ENCODE peak calls at places on chromosomes 12 and 14, in seven cellular contexts. M is effector memory CD4-positive, alpha-beta T cell; H is heart right ventricle; J is foreskin fibroblast; U is CD4-positive, alpha-beta memory T cell; E is spleen; S is IMR-90. W is an unnamed sample.
A peak's percentile ranks its signal among the peaks of the same experiment; 100 is the strongest.

GRCh38 chr14:92549853-92550244 is 36.3 kb downstream of the RIN3 start:
- DNase-seq in J (peak; percentile 70), M (no peak), S (peak; percentile 16), H (peak; percentile 63), E (no peak), U (no peak), W (no peak)

GRCh38 chr14:90500665-90501370 is 104.0 kb downstream of the CALM1 start:
- DNase-seq in U (no peak), S (no peak), E (peak; percentile 64), M (no peak), H (no peak), J (no peak), W (no peak)

GRCh38 chr14:32468955-32469354 is 139.9 kb downstream of the AKAP6 start:
- DNase-seq in M (no peak), H (no peak), E (no peak), S (peak; percentile 72), J (peak; percentile 87), U (no peak), W (no peak)

GRCh38 chr14:100748944-100749343 is 22.3 kb downstream of the DLK1 start:
- DNase-seq in M (no peak), H (no peak), E (peak; percentile 55), S (no peak), J (no peak), U (no peak), W (no peak)

GRCh38 chr14:29111554-29111953 is 345.0 kb downstream of the FOXG1 start:
- DNase-seq in U (no peak), S (no peak), J (no peak), E (no peak), H (no peak), M (no peak), W (no peak)

GRCh38 chr12:9727813-9728212 is 5.1 kb downstream of the CLECL1 start:
- DNase-seq in M (no peak), S (no peak), J (no peak), U (no peak), H (no peak), E (no peak), W (no peak)

GRCh38 chr14:100665518-100666032 is 61.1 kb upstream of the DLK1 start:
- DNase-seq in U (no peak), E (no peak), S (no peak), J (peak; percentile 56), M (no peak), H (no peak), W (no peak)

GRCh38 chr14:31950760-31951637 is 126.1 kb upstream of the ARHGAP5 start:
- DNase-seq in U (no peak), M (no peak), E (peak; percentile 80), H (peak; percentile 56), J (peak; percentile 73), S (peak; percentile 48), W (no peak)

GRCh38 chr12:77720258-77720657 is 110.4 kb upstream of the NAV3 start:
- DNase-seq in M (no peak), S (no peak), U (no peak), H (no peak), E (no peak), J (peak; percentile 24), W (no peak)

GRCh38 chr12:90024261-90024660 is 315.6 kb upstream of the ATP2B1 start:
- DNase-seq in J (peak; percentile 67), S (peak; percentile 42), H (no peak), E (no peak), U (no peak), M (no peak), W (no peak)

GRCh38 chr14:89826581-89826980 is 127.9 kb downstream of the EFCAB11 start:
- DNase-seq in H (no peak), M (no peak), E (no peak), S (peak; percentile 22), U (no peak), J (no peak), W (no peak)

GRCh38 chr12:30450226-30450625 is 245.4 kb downstream of the IPO8 start:
- DNase-seq in M (no peak), J (no peak), H (no peak), E (no peak), U (no peak), S (no peak), W (no peak)

GRCh38 chr12:12217018-12217359 is 49.9 kb downstream of the LRP6 start:
- DNase-seq in M (no peak), U (no peak), H (no peak), E (no peak), J (no peak), S (no peak), W (no peak)

GRCh38 chr12:114901316-114901715 is 217.3 kb upstream of the TBX3 start:
- DNase-seq in S (no peak), H (no peak), J (no peak), E (no peak), U (no peak), M (no peak), W (no peak)

GRCh38 chr12:645563-646071 is 17.6 kb downstream of the NINJ2 start:
- DNase-seq in E (no peak), U (no peak), S (peak; percentile 62), J (peak; percentile 71), H (no peak), M (no peak), W (no peak)

GRCh38 chr12:106304001-106304421 is 1.5 kb downstream of the TCP11L2 start:
- DNase-seq in H (no peak), M (no peak), J (peak; percentile 39), S (no peak), E (no peak), U (peak; percentile 44), W (no peak)

GRCh38 chr14:75879031-75879430 is 102.8 kb downstream of the TGFB3 start:
- DNase-seq in E (no peak), M (no peak), H (no peak), J (peak; percentile 86), S (peak; percentile 97), U (no peak), W (no peak)

GRCh38 chr14:99317231-99318090 is 45.5 kb upstream of the BCL11B start:
- DNase-seq in J (no peak), H (no peak), M (no peak), U (no peak), S (no peak), E (peak; percentile 41), W (no peak)

GRCh38 chr12:93855265-93855664 is 178.1 kb downstream of the CRADD start:
- DNase-seq in E (no peak), U (no peak), J (no peak), H (no peak), M (no peak), S (no peak), W (no peak)

GRCh38 chr12:114166360-114166759 is 200.2 kb upstream of the RBM19 start:
- DNase-seq in S (peak; percentile 60), U (no peak), M (no peak), E (no peak), H (no peak), J (peak; percentile 83), W (peak; percentile 50)

GRCh38 chr12:55727643-55728184 is 1.1 kb downstream of the CD63 start:
- DNase-seq in E (peak; percentile 83), H (peak; percentile 56), U (no peak), S (peak; percentile 61), J (peak; percentile 83), M (no peak), W (no peak)

GRCh38 chr12:20486233-20486632 is 117.9 kb downstream of the PDE3A start:
- DNase-seq in S (peak; percentile 40), H (no peak), U (no peak), E (no peak), J (peak; percentile 48), M (no peak), W (no peak)

GRCh38 chr12:132766380-132767085 is 4.9 kb upstream of the ANKLE2 start:
- DNase-seq in E (peak; percentile 80), J (no peak), M (no peak), H (peak; percentile 77), U (no peak), S (peak; percentile 27), W (no peak)

GRCh38 chr14:69685716-69686115 is 74.3 kb downstream of the SUSD6 start:
- DNase-seq in U (no peak), E (no peak), M (no peak), S (peak; percentile 58), J (peak; percentile 57), H (peak; percentile 69), W (no peak)

GRCh38 chr12:8722286-8722685 is 24.5 kb downstream of the RIMKLB start:
- DNase-seq in E (no peak), H (no peak), S (no peak), U (no peak), M (no peak), J (no peak), W (no peak)
- H3K4me3 ChIP-seq in E (no peak overlapping the region), H (no peak overlapping the region), S (no peak overlapping the region), U (no peak overlapping the region), M (no peak overlapping the region), J (no peak overlapping the region), W (no peak overlapping the region)

GRCh38 chr12:4817813-4818212 is 91.9 kb upstream of the KCNA1 start:
- DNase-seq in M (no peak), H (peak; percentile 20), J (no peak), S (no peak), E (no peak), U (no peak), W (no peak)
- H3K4me3 ChIP-seq in M (no peak overlapping the region), H (no peak overlapping the region), J (no peak overlapping the region), S (no peak overlapping the region), E (no peak overlapping the region), U (no peak overlapping the region), W (no peak overlapping the region)

GRCh38 chr12:92186038-92186470 is 40.4 kb upstream of the BTG1 start:
- DNase-seq in E (no peak), H (no peak), M (no peak), S (no peak), J (no peak), U (peak; percentile 61), W (no peak)

GRCh38 chr12:92183575-92183974 is 37.9 kb upstream of the BTG1 start:
- DNase-seq in E (no peak), S (no peak), M (no peak), J (no peak), U (no peak), H (no peak), W (no peak)

GRCh38 chr12:92188517-92189188 is 43.0 kb upstream of the BTG1 start:
- DNase-seq in S (no peak), M (no peak), J (no peak), E (no peak), U (no peak), H (no peak), W (no peak)

GRCh38 chr12:92185052-92185451 is 39.4 kb upstream of the BTG1 start:
- DNase-seq in H (no peak), E (no peak), S (no peak), U (peak; percentile 57), M (no peak), J (no peak), W (no peak)
- H3K4me3 ChIP-seq in H (no peak overlapping the region), E (no peak overlapping the region), S (no peak overlapping the region), U (no peak overlapping the region), M (no peak overlapping the region), J (no peak overlapping the region), W (no peak overlapping the region)

GRCh38 chr14:35365130-35366047 is 39.2 kb downstream of the NFKBIA start:
- DNase-seq in S (peak; percentile 92), J (peak; percentile 95), H (no peak), E (peak; percentile 82), M (no peak), U (no peak), W (no peak)
- H3K4me3 ChIP-seq in S (no peak overlapping the region), J (no peak overlapping the region), H (no peak overlapping the region), E (no peak overlapping the region), M (no peak overlapping the region), U (no peak overlapping the region), W (no peak overlapping the region)

GRCh38 chr12:116274552-116275375 is 2.7 kb downstream of the MED13L start:
- DNase-seq in M (no peak), E (no peak), J (no peak), H (no peak), U (no peak), S (no peak), W (no peak)
- H3K4me3 ChIP-seq in M (peak overlapping the region; percentile 93), E (peak overlapping the region; percentile 70), J (peak overlapping the region; percentile 82), H (no peak overlapping the region), U (no peak overlapping the region), S (no peak overlapping the region), W (peak overlapping the region; percentile 89)

GRCh38 chr12:124774054-124774461 is 89.6 kb downstream of the SCARB1 start:
- DNase-seq in S (no peak), H (no peak), E (no peak), M (no peak), J (no peak), U (no peak), W (no peak)
- H3K4me3 ChIP-seq in S (no peak overlapping the region), H (no peak overlapping the region), E (no peak overlapping the region), M (peak overlapping the region; percentile 43), J (no peak overlapping the region), U (peak overlapping the region; percentile 23), W (no peak overlapping the region)